ENCODE peak calls at places on chromosomes 12 and 14, in five cellular contexts. W is Karpas-422; U is activated T-helper 1 cell treated with Interleukin-2 at 50 U/mL for 16 hours; L is cardiac muscle cell; V is stimulated activated naive CD4-positive, alpha-beta T cell. Y is an unnamed sample.

GRCh38 chr12:118312578-118312977 is 60.1 kb downstream of the TAOK3 start:
- DNase-seq in L (no peak), V (no peak), U (no peak), W (no peak), Y (no peak)

GRCh38 chr14:104678346-104678745 is 11.1 kb upstream of the INF2 start:
- DNase-seq in L (peak), U (no peak), V (no peak), W (peak), Y (no peak)

GRCh38 chr14:31781578-31781977 is 220.4 kb downstream of the NUBPL start:
- DNase-seq in W (peak), L (no peak), U (no peak), V (no peak), Y (peak)

GRCh38 chr14:53640695-53641094 is 315.9 kb downstream of the BMP4 start:
- DNase-seq in V (no peak), U (no peak), W (no peak), L (no peak), Y (no peak)

GRCh38 chr12:9364224-9365176 is 156.3 kb upstream of the PZP start:
- DNase-seq in L (no peak), W (peak), V (no peak), U (no peak), Y (peak)

GRCh38 chr12:3077572-3078081 is 448 bp downstream of the TSPAN9 start:
- DNase-seq in W (no peak), V (peak), L (no peak), U (no peak), Y (no peak)

GRCh38 chr12:50248406-50248805 is 34.9 kb downstream of the LIMA1 start:
- DNase-seq in L (no peak), U (no peak), V (no peak), W (no peak), Y (no peak)

GRCh38 chr12:113933201-113933786 is 32.8 kb downstream of the RBM19 start:
- DNase-seq in W (no peak), V (no peak), L (peak), U (no peak), Y (peak)

GRCh38 chr12:76020731-76021672 is 10.6 kb downstream of the PHLDA1 start:
- DNase-seq in V (peak), U (peak), L (no peak), W (no peak), Y (no peak)

GRCh38 chr12:101733166-101733565 is 6.1 kb downstream of the SYCP3 start:
- DNase-seq in W (no peak), V (no peak), U (no peak), L (no peak), Y (no peak)

GRCh38 chr14:77682158-77682553 is 25.7 kb downstream of the ALKBH1 start:
- DNase-seq in V (no peak), L (no peak), W (no peak), U (no peak), Y (no peak)

GRCh38 chr12:80648866-80649265 is 58.6 kb upstream of the MYF6 start:
- DNase-seq in L (no peak), W (no peak), V (no peak), U (no peak), Y (no peak)

GRCh38 chr12:23921099-23921846 is 28.2 kb downstream of the SOX5 start:
- DNase-seq in W (no peak), L (no peak), U (no peak), V (no peak), Y (no peak)